ENCODE peak calls at places on chromosomes 6 and 20, in four cellular contexts. X, K, T and C are unnamed samples. For H3K9me3, the result is how much of the 10 kb centered on the place peaks cover.

GRCh38 chr20:4920655-4921054 is 80.7 kb downstream of the SLC23A2 start:
- DNase-seq in X (no peak), K (no peak), T (no peak), C (no peak)

GRCh38 chr20:45358282-45359068 is 4.5 kb upstream of the SYS1 start:
- DNase-seq in X (no peak), K (peak), T (peak), C (no peak)

GRCh38 chr6:160510199-160510598 is 153.9 kb downstream of the LPA start:
- DNase-seq in X (no peak), K (peak), T (peak), C (no peak)

GRCh38 chr6:160509610-160510009 is 154.5 kb downstream of the LPA start:
- DNase-seq in X (no peak), K (no peak), T (peak), C (no peak)

GRCh38 chr6:21601341-21601740 is 7.8 kb downstream of the SOX4 start:
- DNase-seq in X (no peak), K (no peak), T (no peak), C (peak)

GRCh38 chr6:163302747-163303146 is 111.8 kb upstream of the QKI start:
- DNase-seq in X (no peak), K (no peak), T (no peak), C (no peak)

GRCh38 chr6:15026832-15027231 is 219.0 kb upstream of the JARID2 start:
- DNase-seq in X (no peak), K (peak), T (peak), C (peak)

GRCh38 chr20:63810730-63811490 is 20.2 kb downstream of the ZBTB46 start:
- DNase-seq in X (no peak), K (no peak), T (no peak), C (no peak)

GRCh38 chr6:89251170-89251569 is 34.0 kb upstream of the GABRR1 start:
- DNase-seq in X (no peak), K (no peak), T (no peak), C (no peak)

GRCh38 chr6:69584913-69585729 is 211.7 kb downstream of the LMBRD1 start:
- DNase-seq in X (no peak), K (no peak), T (peak), C (no peak)

GRCh38 chr6:89239338-89239737 is 22.2 kb upstream of the GABRR1 start:
- DNase-seq in X (peak), K (no peak), T (no peak), C (peak)

GRCh38 chr20:63890616-63891015 is 4.3 kb upstream of the DNAJC5 start:
- DNase-seq in X (no peak), K (no peak), T (no peak), C (no peak)

GRCh38 chr6:109477725-109478124 is 5.3 kb downstream of the ZBTB24 start:
- DNase-seq in X (no peak), K (no peak), T (no peak), C (no peak)

GRCh38 chr20:3632311-3633004 is 30.7 kb downstream of the GFRA4 start:
- DNase-seq in X (no peak), K (no peak), T (no peak), C (no peak)

GRCh38 chr20:3630429-3630828 is 32.8 kb downstream of the GFRA4 start:
- DNase-seq in X (no peak), K (no peak), T (no peak), C (no peak)

GRCh38 chr20:3628502-3629314 is 34.5 kb downstream of the GFRA4 start:
- DNase-seq in X (no peak), K (no peak), T (no peak), C (no peak)

GRCh38 chr20:3631534-3631933 is 31.7 kb downstream of the GFRA4 start:
- DNase-seq in X (no peak), K (no peak), T (no peak), C (no peak)

GRCh38 chr20:3629893-3630292 is 33.3 kb downstream of the GFRA4 start:
- DNase-seq in X (no peak), K (no peak), T (no peak), C (no peak)
- H3K4me2 ChIP-seq in X (no peak), K (no peak), T (no peak), C (no peak)

GRCh38 chr20:61861054-61861841 is 204.4 kb downstream of the TAF4 start:
- DNase-seq in X (no peak), K (no peak), T (no peak), C (no peak)
- H3K23ac ChIP-seq in X (no peak), K (no peak), T (no peak), C (no peak)

GRCh38 chr6:137185290-137185689 is 11.8 kb upstream of the IL22RA2 start:
- DNase-seq in X (no peak), K (no peak), T (no peak), C (no peak)
- H3K9me3 ChIP-seq in X (half or more), K (under half), T (half or more), C (under half)

GRCh38 chr20:51488331-51488730 is 54.2 kb downstream of the NFATC2 start:
- DNase-seq in X (no peak), K (no peak), T (no peak), C (no peak)

GRCh38 chr20:51487525-51488279 is 54.8 kb downstream of the NFATC2 start:
- DNase-seq in X (no peak), K (peak), T (peak), C (no peak)

GRCh38 chr20:51489611-51490010 is 52.9 kb downstream of the NFATC2 start:
- DNase-seq in X (no peak), K (peak), T (no peak), C (no peak)

GRCh38 chr20:51486197-51487005 is 56.1 kb downstream of the NFATC2 start:
- DNase-seq in X (no peak), K (peak), T (peak), C (no peak)

GRCh38 chr20:51487076-51487475 is 55.4 kb downstream of the NFATC2 start:
- DNase-seq in X (no peak), K (no peak), T (no peak), C (no peak)
- H3K4me2 ChIP-seq in X (no peak), K (peak), T (no peak), C (no peak)

GRCh38 chr6:169990095-169991030 is 238.9 kb downstream of the ERMARD start:
- DNase-seq in X (no peak), K (no peak), T (no peak), C (peak)
- H3K23ac ChIP-seq in X (no peak), K (no peak), T (no peak), C (no peak)

GRCh38 chr20:21515300-21516179 is 1.7 kb upstream of the NKX2-2 start:
- DNase-seq in X (no peak), K (no peak), T (no peak), C (no peak)
- H3K9me3 ChIP-seq in X (under half), K (under half), T (under half), C (under half)

GRCh38 chr20:48383252-48383651 is 444.5 kb downstream of the PREX1 start:
- DNase-seq in X (no peak), K (no peak), T (no peak), C (no peak)
- H3K4me2 ChIP-seq in X (no peak), K (no peak), T (no peak), C (no peak)

GRCh38 chr6:141443032-141443431 is 689.7 kb upstream of the GJE1 start:
- DNase-seq in X (no peak), K (no peak), T (no peak), C (peak)
- H3K23ac ChIP-seq in X (no peak), K (no peak), T (no peak), C (no peak)

DNA sequence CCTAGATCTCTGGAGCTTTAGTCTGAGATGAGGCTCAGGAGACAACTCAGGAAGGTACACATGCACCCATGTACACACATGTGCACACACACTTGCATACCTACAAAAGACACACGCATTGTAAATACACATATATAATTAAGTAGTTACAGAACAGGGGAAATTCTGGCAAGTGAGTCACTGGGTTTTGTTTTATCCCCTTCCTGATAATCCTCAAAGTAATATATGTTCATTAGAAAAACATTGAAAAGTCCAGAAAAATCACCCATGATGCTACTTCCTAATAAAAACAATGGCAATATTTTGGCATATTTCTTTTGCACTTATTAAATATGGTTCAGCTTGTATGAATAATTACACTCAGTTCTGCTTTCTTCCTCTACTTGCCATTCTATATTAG is 115.3 kb upstream of the ECI2 start:
- DNase-seq in X (no peak), K (no peak), T (no peak), C (no peak)
- H3K9me3 ChIP-seq in X (under half), K (under half), T (under half), C (under half)

GRCh38 chr20:24918579-24919566 is 30.2 kb upstream of the CST7 start:
- DNase-seq in X (no peak), K (no peak), T (no peak), C (no peak)
- H3K4me2 ChIP-seq in X (no peak), K (no peak), T (no peak), C (no peak)